ENCODE peak calls at places on chromosome 2, in four cellular contexts. M is endodermal cell, W is RWPE1, Z is fibroblast of mammary gland. B is an unnamed sample.

GRCh38 chr2:176101862-176102261 is 2.3 kb downstream of the HOXD12 start:
- DNase-seq in W (no peak), Z (no peak), M (peak), B (no peak)

GRCh38 chr2:42086500-42086953 is 38.7 kb downstream of the PKDCC start:
- DNase-seq in W (peak), Z (peak), M (peak), B (peak)

GRCh38 chr2:66445781-66446177 is 10.9 kb downstream of the MEIS1 start:
- DNase-seq in Z (peak), M (peak), W (no peak), B (no peak)

GRCh38 chr2:145076085-145076484 is 556.2 kb upstream of the ZEB2 start:
- DNase-seq in W (no peak), M (no peak), Z (no peak), B (no peak)

GRCh38 chr2:172461591-172462392 is 34.4 kb downstream of the ITGA6 start:
- DNase-seq in W (peak), Z (no peak), M (peak), B (no peak)

GRCh38 chr2:48993576-48993975 is 160.7 kb downstream of the FSHR start:
- DNase-seq in W (no peak), Z (no peak), M (no peak), B (no peak)

GRCh38 chr2:33777791-33778190 is 178.7 kb upstream of the FAM98A start:
- DNase-seq in W (no peak), Z (peak), M (no peak), B (no peak)

GRCh38 chr2:162475661-162476060 is 131.7 kb downstream of the GCA start:
- DNase-seq in W (peak), M (no peak), Z (peak), B (peak)

GRCh38 chr2:233989221-233989620 is 61.3 kb upstream of the SPP2 start:
- DNase-seq in W (no peak), Z (no peak), M (no peak), B (no peak)

GRCh38 chr2:165911231-165911630 is 42.3 kb downstream of the TTC21B start:
- DNase-seq in W (no peak), Z (no peak), M (no peak), B (peak)

GRCh38 chr2:105488198-105488757 is 89.4 kb upstream of the FHL2 start:
- DNase-seq in Z (no peak), W (no peak), M (no peak), B (peak)

GRCh38 chr2:143615617-143616016 is 486.4 kb downstream of the ARHGAP15 start:
- DNase-seq in M (no peak), Z (no peak), W (no peak), B (no peak)